ENCODE peak calls at places on chromosomes 13 and 19, in seven cellular contexts. One of them, this sample, is unnamed.

GRCh38 chr19:12481781-12482504 is 2.7 kb downstream of the ZNF709 start:
- DNase-seq in ELR: no peak
- DNase-seq in endothelial cell: no peak
- DNase-seq in GDM1: no peak
- DNase-seq in amygdala: no peak
- DNase-seq in myocyte: peak; percentile 13
- DNase-seq in stimulated activated CD8-positive, alpha-beta memory T cell treated with anti-CD3 and anti-CD28 coated beads, Interleukin-4, amount 100 ng/mL, for 24 hours: no peak
- DNase-seq in this sample: no peak

GRCh38 chr19:31408460-31409124 is 59.4 kb upstream of the TSHZ3 start:
- DNase-seq in amygdala: no peak
- DNase-seq in myocyte: peak; percentile 75
- DNase-seq in ELR: peak; percentile 92
- DNase-seq in GDM1: no peak
- DNase-seq in stimulated activated CD8-positive, alpha-beta memory T cell treated with anti-CD3 and anti-CD28 coated beads, Interleukin-4, amount 100 ng/mL, for 24 hours: no peak
- DNase-seq in endothelial cell: no peak
- DNase-seq in this sample: peak; percentile 92

GRCh38 chr13:61350351-61350750 is 65.3 kb downstream of the PCDH20 start:
- DNase-seq in ELR: no peak
- DNase-seq in myocyte: no peak
- DNase-seq in GDM1: no peak
- DNase-seq in amygdala: no peak
- DNase-seq in stimulated activated CD8-positive, alpha-beta memory T cell treated with anti-CD3 and anti-CD28 coated beads, Interleukin-4, amount 100 ng/mL, for 24 hours: no peak
- DNase-seq in endothelial cell: no peak
- DNase-seq in this sample: no peak

GRCh38 chr13:55577082-55577846 is 1563.5 kb upstream of the PRR20A start:
- DNase-seq in ELR: no peak
- DNase-seq in myocyte: no peak
- DNase-seq in endothelial cell: no peak
- DNase-seq in stimulated activated CD8-positive, alpha-beta memory T cell treated with anti-CD3 and anti-CD28 coated beads, Interleukin-4, amount 100 ng/mL, for 24 hours: no peak
- DNase-seq in GDM1: no peak
- DNase-seq in amygdala: no peak
- DNase-seq in this sample: peak; percentile 60

GRCh38 chr13:105346141-105346766 is 1189.2 kb downstream of the EFNB2 start:
- DNase-seq in ELR: peak; percentile 68
- DNase-seq in amygdala: no peak
- DNase-seq in endothelial cell: no peak
- DNase-seq in myocyte: peak; percentile 52
- DNase-seq in stimulated activated CD8-positive, alpha-beta memory T cell treated with anti-CD3 and anti-CD28 coated beads, Interleukin-4, amount 100 ng/mL, for 24 hours: no peak
- DNase-seq in GDM1: no peak
- DNase-seq in this sample: no peak

GRCh38 chr13:110298566-110299321 is 8.2 kb downstream of the COL4A1 start:
- DNase-seq in stimulated activated CD8-positive, alpha-beta memory T cell treated with anti-CD3 and anti-CD28 coated beads, Interleukin-4, amount 100 ng/mL, for 24 hours: no peak
- DNase-seq in GDM1: no peak
- DNase-seq in myocyte: no peak
- DNase-seq in amygdala: no peak
- DNase-seq in endothelial cell: peak; percentile 46
- DNase-seq in ELR: no peak
- DNase-seq in this sample: no peak

GRCh38 chr13:52695856-52696255 is 43.2 kb downstream of the SUGT1 start:
- DNase-seq in GDM1: no peak
- DNase-seq in ELR: peak; percentile 19
- DNase-seq in amygdala: no peak
- DNase-seq in endothelial cell: no peak
- DNase-seq in myocyte: peak; percentile 9
- DNase-seq in stimulated activated CD8-positive, alpha-beta memory T cell treated with anti-CD3 and anti-CD28 coated beads, Interleukin-4, amount 100 ng/mL, for 24 hours: no peak
- DNase-seq in this sample: no peak

GRCh38 chr13:30679483-30680330 is 55.6 kb upstream of the ALOX5AP start:
- DNase-seq in ELR: peak; percentile 56
- DNase-seq in myocyte: peak; percentile 48
- DNase-seq in endothelial cell: peak; percentile 37
- DNase-seq in GDM1: peak; percentile 24
- DNase-seq in stimulated activated CD8-positive, alpha-beta memory T cell treated with anti-CD3 and anti-CD28 coated beads, Interleukin-4, amount 100 ng/mL, for 24 hours: no peak
- DNase-seq in amygdala: no peak
- DNase-seq in this sample: peak; percentile 58

GRCh38 chr13:112444416-112445399 is 68.6 kb downstream of the SPACA7 start:
- DNase-seq in ELR: no peak
- DNase-seq in stimulated activated CD8-positive, alpha-beta memory T cell treated with anti-CD3 and anti-CD28 coated beads, Interleukin-4, amount 100 ng/mL, for 24 hours: no peak
- DNase-seq in amygdala: no peak
- DNase-seq in myocyte: no peak
- DNase-seq in GDM1: no peak
- DNase-seq in endothelial cell: no peak
- DNase-seq in this sample: no peak

GRCh38 chr19:46919324-46919723 is 58.5 kb downstream of the ARHGAP35 start:
- DNase-seq in endothelial cell: no peak
- DNase-seq in GDM1: no peak
- DNase-seq in amygdala: no peak
- DNase-seq in stimulated activated CD8-positive, alpha-beta memory T cell treated with anti-CD3 and anti-CD28 coated beads, Interleukin-4, amount 100 ng/mL, for 24 hours: no peak
- DNase-seq in ELR: peak; percentile 48
- DNase-seq in myocyte: peak; percentile 28
- DNase-seq in this sample: no peak

GRCh38 chr19:367561-367960 is 23.0 kb upstream of the MIER2 start:
- DNase-seq in stimulated activated CD8-positive, alpha-beta memory T cell treated with anti-CD3 and anti-CD28 coated beads, Interleukin-4, amount 100 ng/mL, for 24 hours: no peak
- DNase-seq in ELR: no peak
- DNase-seq in endothelial cell: no peak
- DNase-seq in myocyte: no peak
- DNase-seq in GDM1: no peak
- DNase-seq in amygdala: no peak
- DNase-seq in this sample: no peak

GRCh38 chr13:90686438-90686837 is 661.0 kb upstream of the MIR17HG start:
- DNase-seq in ELR: peak; percentile 74
- DNase-seq in endothelial cell: no peak
- DNase-seq in GDM1: no peak
- DNase-seq in amygdala: no peak
- DNase-seq in stimulated activated CD8-positive, alpha-beta memory T cell treated with anti-CD3 and anti-CD28 coated beads, Interleukin-4, amount 100 ng/mL, for 24 hours: no peak
- DNase-seq in myocyte: peak; percentile 45
- DNase-seq in this sample: no peak

GRCh38 chr13:96652506-96652905 is 341.8 kb downstream of the OXGR1 start:
- DNase-seq in myocyte: no peak
- DNase-seq in stimulated activated CD8-positive, alpha-beta memory T cell treated with anti-CD3 and anti-CD28 coated beads, Interleukin-4, amount 100 ng/mL, for 24 hours: no peak
- DNase-seq in endothelial cell: no peak
- DNase-seq in GDM1: no peak
- DNase-seq in ELR: no peak
- DNase-seq in amygdala: no peak
- DNase-seq in this sample: no peak

GRCh38 chr19:33288666-33289065 is 13.7 kb downstream of the CEBPA start:
- DNase-seq in endothelial cell: no peak
- DNase-seq in GDM1: no peak
- DNase-seq in amygdala: no peak
- DNase-seq in ELR: no peak
- DNase-seq in myocyte: no peak
- DNase-seq in stimulated activated CD8-positive, alpha-beta memory T cell treated with anti-CD3 and anti-CD28 coated beads, Interleukin-4, amount 100 ng/mL, for 24 hours: no peak
- DNase-seq in this sample: no peak

GRCh38 chr19:39110263-39110967 is 15.2 kb upstream of the PAK4 start:
- DNase-seq in amygdala: peak; percentile 49
- DNase-seq in endothelial cell: peak; percentile 63
- DNase-seq in stimulated activated CD8-positive, alpha-beta memory T cell treated with anti-CD3 and anti-CD28 coated beads, Interleukin-4, amount 100 ng/mL, for 24 hours: peak; percentile 45
- DNase-seq in GDM1: no peak
- DNase-seq in ELR: peak; percentile 63
- DNase-seq in myocyte: peak; percentile 39
- DNase-seq in this sample: peak; percentile 44

This sample was measured in SJCRH30.